ENCODE peak calls at places on chromosomes 2 and 18, in nine cellular contexts. One of them, this sample, is unnamed.

GRCh38 chr2:126700677-126701076 is 44.7 kb downstream of the GYPC start:
- DNase-seq in prostate gland: no peak
- DNase-seq in CD8-positive, alpha-beta T cell: no peak
- DNase-seq in lower lobe of right lung: no peak
- DNase-seq in uterus: no peak
- DNase-seq in right cardiac atrium: no peak
- DNase-seq in right lobe of liver: no peak
- DNase-seq in IMR-90: peak; percentile 81
- DNase-seq in GM23248: peak; percentile 20
- DNase-seq in this sample: no peak

GRCh38 chr2:65159921-65160320 is 30.0 kb upstream of the RAB1A start:
- DNase-seq in IMR-90: no peak
- DNase-seq in prostate gland: no peak
- DNase-seq in GM23248: no peak
- DNase-seq in right cardiac atrium: no peak
- DNase-seq in CD8-positive, alpha-beta T cell: no peak
- DNase-seq in uterus: no peak
- DNase-seq in right lobe of liver: no peak
- DNase-seq in lower lobe of right lung: no peak
- DNase-seq in this sample: no peak

GRCh38 chr18:49070552-49070951 is 119.8 kb upstream of the SMAD7 start:
- DNase-seq in lower lobe of right lung: no peak
- DNase-seq in GM23248: no peak
- DNase-seq in IMR-90: peak; percentile 43
- DNase-seq in right cardiac atrium: no peak
- DNase-seq in prostate gland: no peak
- DNase-seq in CD8-positive, alpha-beta T cell: no peak
- DNase-seq in uterus: no peak
- DNase-seq in right lobe of liver: no peak
- DNase-seq in this sample: no peak

GRCh38 chr2:234763051-234763909 is 188.5 kb upstream of the SH3BP4 start:
- DNase-seq in right lobe of liver: no peak
- DNase-seq in uterus: no peak
- DNase-seq in lower lobe of right lung: no peak
- DNase-seq in prostate gland: no peak
- DNase-seq in CD8-positive, alpha-beta T cell: no peak
- DNase-seq in GM23248: peak; percentile 84
- DNase-seq in right cardiac atrium: no peak
- DNase-seq in IMR-90: peak; percentile 87
- DNase-seq in this sample: no peak

GRCh38 chr2:73282924-73283544 is 1.2 kb downstream of the FBXO41 start:
- DNase-seq in lower lobe of right lung: no peak
- DNase-seq in prostate gland: no peak
- DNase-seq in CD8-positive, alpha-beta T cell: no peak
- DNase-seq in GM23248: no peak
- DNase-seq in right cardiac atrium: no peak
- DNase-seq in right lobe of liver: no peak
- DNase-seq in uterus: no peak
- DNase-seq in IMR-90: no peak
- DNase-seq in this sample: no peak

GRCh38 chr2:20723543-20723942 is 56.6 kb downstream of the GDF7 start:
- DNase-seq in CD8-positive, alpha-beta T cell: no peak
- DNase-seq in lower lobe of right lung: no peak
- DNase-seq in right lobe of liver: no peak
- DNase-seq in right cardiac atrium: no peak
- DNase-seq in uterus: no peak
- DNase-seq in IMR-90: peak; percentile 61
- DNase-seq in GM23248: peak; percentile 41
- DNase-seq in prostate gland: no peak
- DNase-seq in this sample: no peak

GRCh38 chr18:8943900-8944870 is 158.3 kb upstream of the NDUFV2 start:
- DNase-seq in right cardiac atrium: no peak
- DNase-seq in prostate gland: no peak
- DNase-seq in CD8-positive, alpha-beta T cell: no peak
- DNase-seq in GM23248: peak; percentile 81
- DNase-seq in uterus: no peak
- DNase-seq in lower lobe of right lung: no peak
- DNase-seq in right lobe of liver: no peak
- DNase-seq in IMR-90: peak; percentile 94
- DNase-seq in this sample: no peak

GRCh38 chr2:189152476-189152875 is 27.1 kb downstream of the COL5A2 start:
- DNase-seq in lower lobe of right lung: no peak
- DNase-seq in uterus: peak; percentile 31
- DNase-seq in GM23248: no peak
- DNase-seq in prostate gland: no peak
- DNase-seq in right cardiac atrium: peak; percentile 84
- DNase-seq in right lobe of liver: no peak
- DNase-seq in CD8-positive, alpha-beta T cell: no peak
- DNase-seq in IMR-90: no peak
- DNase-seq in this sample: no peak

GRCh38 chr2:105522645-105523044 is 123.8 kb upstream of the FHL2 start:
- DNase-seq in right lobe of liver: peak; percentile 65
- DNase-seq in IMR-90: no peak
- DNase-seq in right cardiac atrium: no peak
- DNase-seq in CD8-positive, alpha-beta T cell: no peak
- DNase-seq in GM23248: no peak
- DNase-seq in lower lobe of right lung: no peak
- DNase-seq in uterus: no peak
- DNase-seq in prostate gland: no peak
- DNase-seq in this sample: no peak

GRCh38 chr2:162839419-162839818 is 852 bp upstream of the KCNH7 start:
- DNase-seq in CD8-positive, alpha-beta T cell: no peak
- DNase-seq in lower lobe of right lung: no peak
- DNase-seq in GM23248: no peak
- DNase-seq in right lobe of liver: no peak
- DNase-seq in uterus: no peak
- DNase-seq in prostate gland: no peak
- DNase-seq in right cardiac atrium: peak; percentile 16
- DNase-seq in IMR-90: no peak
- DNase-seq in this sample: no peak

GRCh38 chr2:198287706-198288105 is 483.3 kb downstream of the PLCL1 start:
- DNase-seq in CD8-positive, alpha-beta T cell: no peak
- DNase-seq in GM23248: peak; percentile 14
- DNase-seq in lower lobe of right lung: no peak
- DNase-seq in right lobe of liver: no peak
- DNase-seq in right cardiac atrium: no peak
- DNase-seq in prostate gland: no peak
- DNase-seq in uterus: no peak
- DNase-seq in IMR-90: no peak
- DNase-seq in this sample: no peak

GRCh38 chr2:158967731-158968395 is 577 bp upstream of the TANC1 start:
- DNase-seq in right lobe of liver: peak; percentile 48
- DNase-seq in uterus: peak; percentile 42
- DNase-seq in right cardiac atrium: peak; percentile 87
- DNase-seq in prostate gland: peak; percentile 49
- DNase-seq in IMR-90: peak; percentile 66
- DNase-seq in lower lobe of right lung: no peak
- DNase-seq in GM23248: peak; percentile 80
- DNase-seq in CD8-positive, alpha-beta T cell: no peak
- DNase-seq in this sample: peak; percentile 63

GRCh38 chr2:215409331-215410127 is 26.3 kb downstream of the FN1 start:
- DNase-seq in lower lobe of right lung: no peak
- DNase-seq in GM23248: peak; percentile 51
- DNase-seq in right lobe of liver: no peak
- DNase-seq in uterus: no peak
- DNase-seq in IMR-90: peak; percentile 57
- DNase-seq in right cardiac atrium: no peak
- DNase-seq in prostate gland: no peak
- DNase-seq in CD8-positive, alpha-beta T cell: no peak
- DNase-seq in this sample: no peak

GRCh38 chr2:230865766-230866703 is 1.3 kb downstream of the ITM2C start:
- DNase-seq in IMR-90: no peak
- DNase-seq in lower lobe of right lung: no peak
- DNase-seq in right lobe of liver: no peak
- DNase-seq in uterus: peak; percentile 33
- DNase-seq in CD8-positive, alpha-beta T cell: no peak
- DNase-seq in GM23248: peak; percentile 41
- DNase-seq in right cardiac atrium: peak; percentile 69
- DNase-seq in prostate gland: peak; percentile 53
- DNase-seq in this sample: peak; percentile 46

GRCh38 chr2:173075056-173075780 is 428 bp upstream of the MAP3K20 start:
- DNase-seq in lower lobe of right lung: no peak
- DNase-seq in CD8-positive, alpha-beta T cell: no peak
- DNase-seq in GM23248: peak; percentile 36
- DNase-seq in IMR-90: no peak
- DNase-seq in uterus: no peak
- DNase-seq in right lobe of liver: no peak
- DNase-seq in right cardiac atrium: no peak
- DNase-seq in prostate gland: no peak
- DNase-seq in this sample: peak; percentile 21

GRCh38 chr2:151292124-151292523 is 2.7 kb upstream of the NMI start:
- DNase-seq in right cardiac atrium: no peak
- DNase-seq in GM23248: no peak
- DNase-seq in uterus: no peak
- DNase-seq in right lobe of liver: no peak
- DNase-seq in IMR-90: no peak
- DNase-seq in CD8-positive, alpha-beta T cell: no peak
- DNase-seq in prostate gland: no peak
- DNase-seq in lower lobe of right lung: no peak
- DNase-seq in this sample: no peak

GRCh38 chr2:54967269-54967668 is 83.0 kb downstream of the RTN4 start:
- DNase-seq in prostate gland: no peak
- DNase-seq in lower lobe of right lung: no peak
- DNase-seq in GM23248: no peak
- DNase-seq in uterus: no peak
- DNase-seq in right cardiac atrium: no peak
- DNase-seq in CD8-positive, alpha-beta T cell: no peak
- DNase-seq in right lobe of liver: no peak
- DNase-seq in IMR-90: no peak
- DNase-seq in this sample: no peak

GRCh38 chr2:182616471-182617393 is 99.3 kb upstream of the DNAJC10 start:
- DNase-seq in right lobe of liver: no peak
- DNase-seq in right cardiac atrium: no peak
- DNase-seq in GM23248: peak; percentile 92
- DNase-seq in CD8-positive, alpha-beta T cell: no peak
- DNase-seq in uterus: no peak
- DNase-seq in prostate gland: no peak
- DNase-seq in lower lobe of right lung: no peak
- DNase-seq in IMR-90: peak; percentile 69
- DNase-seq in this sample: no peak

GRCh38 chr2:20617892-20618467 is 32.9 kb downstream of the HS1BP3 start:
- DNase-seq in GM23248: peak; percentile 99
- DNase-seq in right cardiac atrium: peak; percentile 99
- DNase-seq in uterus: peak; percentile 99
- DNase-seq in lower lobe of right lung: peak; percentile 97
- DNase-seq in prostate gland: peak; percentile 73
- DNase-seq in right lobe of liver: peak; percentile 99
- DNase-seq in IMR-90: peak; percentile 100
- DNase-seq in CD8-positive, alpha-beta T cell: no peak
- DNase-seq in this sample: peak; percentile 98

GRCh38 chr2:162118166-162119031 is 33.6 kb downstream of the GCG start:
- DNase-seq in IMR-90: peak; percentile 78
- DNase-seq in prostate gland: peak; percentile 23
- DNase-seq in GM23248: peak; percentile 87
- DNase-seq in right lobe of liver: peak; percentile 67
- DNase-seq in uterus: no peak
- DNase-seq in CD8-positive, alpha-beta T cell: no peak
- DNase-seq in lower lobe of right lung: no peak
- DNase-seq in right cardiac atrium: peak; percentile 57
- DNase-seq in this sample: no peak

GRCh38 chr2:11914455-11914854 is 168.0 kb downstream of the LPIN1 start:
- DNase-seq in prostate gland: no peak
- DNase-seq in right cardiac atrium: no peak
- DNase-seq in GM23248: peak; percentile 21
- DNase-seq in lower lobe of right lung: no peak
- DNase-seq in right lobe of liver: no peak
- DNase-seq in IMR-90: no peak
- DNase-seq in uterus: no peak
- DNase-seq in CD8-positive, alpha-beta T cell: no peak
- DNase-seq in this sample: no peak

GRCh38 chr2:29420999-29421856 is 306.0 kb downstream of the CLIP4 start:
- DNase-seq in uterus: no peak
- DNase-seq in right cardiac atrium: no peak
- DNase-seq in prostate gland: no peak
- DNase-seq in lower lobe of right lung: no peak
- DNase-seq in right lobe of liver: no peak
- DNase-seq in IMR-90: peak; percentile 40
- DNase-seq in GM23248: no peak
- DNase-seq in CD8-positive, alpha-beta T cell: no peak
- DNase-seq in this sample: no peak
- H3K4me3 ChIP-seq in uterus: no peak overlapping the region
- H3K4me3 ChIP-seq in right cardiac atrium: no peak overlapping the region
- H3K4me3 ChIP-seq in prostate gland: no peak overlapping the region
- H3K4me3 ChIP-seq in lower lobe of right lung: no peak overlapping the region
- H3K4me3 ChIP-seq in right lobe of liver: no peak overlapping the region
- H3K4me3 ChIP-seq in IMR-90: no peak overlapping the region
- H3K4me3 ChIP-seq in GM23248: no peak overlapping the region
- H3K4me3 ChIP-seq in CD8-positive, alpha-beta T cell: no peak overlapping the region
- H3K4me3 ChIP-seq in this sample: no peak overlapping the region

GRCh38 chr2:39696838-39697237 is 31.1 kb downstream of the TMEM178A start:
- DNase-seq in right lobe of liver: no peak
- DNase-seq in CD8-positive, alpha-beta T cell: no peak
- DNase-seq in IMR-90: peak; percentile 87
- DNase-seq in lower lobe of right lung: no peak
- DNase-seq in uterus: no peak
- DNase-seq in GM23248: peak; percentile 70
- DNase-seq in right cardiac atrium: no peak
- DNase-seq in prostate gland: no peak
- DNase-seq in this sample: no peak
- H3K9me3 ChIP-seq in right lobe of liver: no peaks in the 10 kb centered on the region
- H3K9me3 ChIP-seq in CD8-positive, alpha-beta T cell: no peaks in the 10 kb centered on the region
- H3K9me3 ChIP-seq in IMR-90: peaks cover 8% of the 10 kb centered on the region
- H3K9me3 ChIP-seq in lower lobe of right lung: peaks cover 11% of the 10 kb centered on the region
- H3K9me3 ChIP-seq in uterus: no peaks in the 10 kb centered on the region
- H3K9me3 ChIP-seq in GM23248: peaks cover 6% of the 10 kb centered on the region
- H3K9me3 ChIP-seq in right cardiac atrium: no peaks in the 10 kb centered on the region
- H3K9me3 ChIP-seq in prostate gland: no peaks in the 10 kb centered on the region
- H3K9me3 ChIP-seq in this sample: no peaks in the 10 kb centered on the region

DNA sequence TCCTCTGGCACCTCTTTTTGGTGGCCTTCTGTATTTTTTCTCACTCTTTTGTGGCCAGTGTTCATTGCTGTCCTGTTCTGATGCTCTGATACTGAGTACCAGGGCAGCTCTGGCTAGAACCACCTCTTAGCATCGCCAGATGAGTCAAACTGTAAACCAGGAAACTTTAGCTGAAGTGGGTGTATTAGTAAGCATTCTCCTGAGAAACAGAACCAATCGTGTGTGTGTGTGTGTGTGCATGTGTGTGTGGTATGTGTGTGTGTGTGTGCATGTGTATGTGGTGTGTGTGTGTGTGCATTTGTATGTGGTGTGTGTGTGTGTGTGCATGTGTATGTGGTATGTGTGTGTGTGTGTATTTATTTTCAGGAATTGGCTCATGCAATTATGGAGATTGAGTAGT is 166.3 kb upstream of the SKOR2 start:
- DNase-seq in lower lobe of right lung: no peak
- DNase-seq in GM23248: peak; percentile 30
- DNase-seq in right cardiac atrium: no peak
- DNase-seq in right lobe of liver: no peak
- DNase-seq in IMR-90: no peak
- DNase-seq in prostate gland: no peak
- DNase-seq in CD8-positive, alpha-beta T cell: no peak
- DNase-seq in uterus: no peak
- DNase-seq in this sample: no peak
- H3K27me3 ChIP-seq in lower lobe of right lung: peaks cover 8% of the 10 kb centered on the region
- H3K27me3 ChIP-seq in GM23248: no peaks in the 10 kb centered on the region
- H3K27me3 ChIP-seq in right cardiac atrium: no peaks in the 10 kb centered on the region
- H3K27me3 ChIP-seq in right lobe of liver: no peaks in the 10 kb centered on the region
- H3K27me3 ChIP-seq in IMR-90: no peaks in the 10 kb centered on the region
- H3K27me3 ChIP-seq in prostate gland: no peaks in the 10 kb centered on the region
- H3K27me3 ChIP-seq in CD8-positive, alpha-beta T cell: peaks cover 3% of the 10 kb centered on the region
- H3K27me3 ChIP-seq in uterus: no peaks in the 10 kb centered on the region
- H3K27me3 ChIP-seq in this sample: no peaks in the 10 kb centered on the region

GRCh38 chr18:55869965-55870585 is 282.1 kb upstream of the TCF4 start:
- DNase-seq in uterus: peak; percentile 33
- DNase-seq in lower lobe of right lung: no peak
- DNase-seq in right lobe of liver: no peak
- DNase-seq in CD8-positive, alpha-beta T cell: no peak
- DNase-seq in IMR-90: peak; percentile 61
- DNase-seq in GM23248: peak; percentile 83
- DNase-seq in right cardiac atrium: peak; percentile 70
- DNase-seq in prostate gland: no peak
- DNase-seq in this sample: no peak
- H3K4me3 ChIP-seq in uterus: no peak overlapping the region
- H3K4me3 ChIP-seq in lower lobe of right lung: no peak overlapping the region
- H3K4me3 ChIP-seq in right lobe of liver: no peak overlapping the region
- H3K4me3 ChIP-seq in CD8-positive, alpha-beta T cell: no peak overlapping the region
- H3K4me3 ChIP-seq in IMR-90: no peak overlapping the region
- H3K4me3 ChIP-seq in GM23248: peak overlapping the region; percentile 35
- H3K4me3 ChIP-seq in right cardiac atrium: no peak overlapping the region
- H3K4me3 ChIP-seq in prostate gland: no peak overlapping the region
- H3K4me3 ChIP-seq in this sample: no peak overlapping the region

This sample was measured in testis.